ENCODE peak calls at places on chromosomes 11 and 22, in six cellular contexts. I is HFFc6; E is H4; A is heart left ventricle; Q is stimulated activated CD8-positive, alpha-beta memory T cell treated with anti-CD3 and anti-CD28 coated beads, Interleukin-2, amount 100 ng/mL, for 1 hour; H is AG08396. U is an unnamed sample.

GRCh38 chr11:2807801-2808241 is 77.8 kb downstream of the CDKN1C start:
- DNase-seq in E (no peak), H (no peak), I (no peak), A (peak; percentile 29), Q (no peak), U (peak; percentile 3)

GRCh38 chr11:15918212-15918611 is 438.1 kb downstream of the SOX6 start:
- DNase-seq in I (no peak), Q (no peak), E (no peak), H (no peak), A (no peak), U (no peak)

GRCh38 chr11:92070026-92070889 is 154.4 kb upstream of the FAT3 start:
- DNase-seq in E (no peak), I (peak; percentile 1), H (no peak), Q (no peak), A (no peak), U (no peak)

GRCh38 chr11:131845255-131845654 is 474.8 kb downstream of the NTM start:
- DNase-seq in E (no peak), H (no peak), A (no peak), Q (no peak), I (no peak), U (no peak)

GRCh38 chr11:125146232-125146631 is 18.3 kb upstream of the PKNOX2 start:
- DNase-seq in A (no peak), H (no peak), E (no peak), I (no peak), Q (no peak), U (no peak)

GRCh38 chr22:29700949-29701927 is 18.6 kb upstream of the CABP7 start:
- DNase-seq in A (no peak), I (peak; percentile 18), H (no peak), Q (no peak), E (no peak), U (no peak)

GRCh38 chr11:2450321-2451041 is 5.7 kb downstream of the KCNQ1 start:
- DNase-seq in Q (no peak), E (no peak), I (no peak), A (no peak), H (no peak), U (no peak)

GRCh38 chr22:49214976-49215375 is 612.7 kb downstream of the BRD1 start:
- DNase-seq in Q (no peak), I (no peak), E (no peak), A (no peak), H (no peak), U (no peak)

GRCh38 chr22:41333806-41334205 is 32.5 kb downstream of the ZC3H7B start:
- DNase-seq in E (no peak), A (no peak), H (no peak), Q (no peak), I (no peak), U (no peak)

GRCh38 chr22:36860017-36860416 is 789 bp upstream of the NCF4 start:
- DNase-seq in Q (no peak), I (peak; percentile 6), A (no peak), E (no peak), H (no peak), U (no peak)

GRCh38 chr11:36044636-36045035 is 100.8 kb downstream of the LDLRAD3 start:
- DNase-seq in I (no peak), Q (no peak), E (no peak), H (no peak), A (no peak), U (no peak)

U was measured in T-helper 17 cell.